ENCODE peak calls at places on chromosomes 2 and 18, in four cellular contexts. Z is tibial nerve, M is mammary epithelial cell, D is body of pancreas. Y is an unnamed sample.

GRCh38 chr18:3982541-3982940 is 472.6 kb downstream of the DLGAP1 start:
- DNase-seq in Z (no peak), M (peak), D (no peak), Y (no peak)

GRCh38 chr2:33011941-33012340 is 65.2 kb downstream of the LTBP1 start:
- DNase-seq in Z (no peak), M (no peak), D (no peak), Y (peak)

GRCh38 chr18:26496528-26496927 is 51.8 kb downstream of the KCTD1 start:
- DNase-seq in Z (no peak), M (no peak), D (no peak), Y (no peak)

GRCh38 chr2:178258916-178259315 is 64.6 kb downstream of the OSBPL6 start:
- DNase-seq in Z (no peak), M (peak), D (no peak), Y (peak)

GRCh38 chr2:79552653-79553052 is 39.8 kb downstream of the CTNNA2 start:
- DNase-seq in Z (no peak), M (no peak), D (no peak), Y (no peak)

GRCh38 chr2:51511002-51511401 is 479.1 kb upstream of the NRXN1 start:
- DNase-seq in Z (no peak), M (no peak), D (no peak), Y (no peak)

GRCh38 chr2:177172034-177172880 is 40.3 kb upstream of the HNRNPA3 start:
- DNase-seq in Z (no peak), M (peak), D (no peak), Y (peak)

GRCh38 chr18:41096504-41096903 is 858.5 kb upstream of the PIK3C3 start:
- DNase-seq in Z (no peak), M (peak), D (no peak), Y (peak)

GRCh38 chr18:32362484-32362883 is 108.2 kb downstream of the GAREM1 start:
- DNase-seq in Z (no peak), M (peak), D (no peak), Y (peak)

GRCh38 chr18:33916200-33916599 is 308.5 kb downstream of the NOL4 start:
- DNase-seq in Z (no peak), M (no peak), D (no peak), Y (no peak)
- TF ChIP-seq CTCF in Z (no peak), M (no peak), D (no peak), Y (no peak)

GRCh38 chr2:8395718-8396117 is 286.1 kb upstream of the ID2 start:
- DNase-seq in Z (no peak), M (no peak), D (no peak), Y (no peak)
- TF ChIP-seq CTCF in Z (no peak), M (no peak), D (no peak), Y (no peak)

DNA sequence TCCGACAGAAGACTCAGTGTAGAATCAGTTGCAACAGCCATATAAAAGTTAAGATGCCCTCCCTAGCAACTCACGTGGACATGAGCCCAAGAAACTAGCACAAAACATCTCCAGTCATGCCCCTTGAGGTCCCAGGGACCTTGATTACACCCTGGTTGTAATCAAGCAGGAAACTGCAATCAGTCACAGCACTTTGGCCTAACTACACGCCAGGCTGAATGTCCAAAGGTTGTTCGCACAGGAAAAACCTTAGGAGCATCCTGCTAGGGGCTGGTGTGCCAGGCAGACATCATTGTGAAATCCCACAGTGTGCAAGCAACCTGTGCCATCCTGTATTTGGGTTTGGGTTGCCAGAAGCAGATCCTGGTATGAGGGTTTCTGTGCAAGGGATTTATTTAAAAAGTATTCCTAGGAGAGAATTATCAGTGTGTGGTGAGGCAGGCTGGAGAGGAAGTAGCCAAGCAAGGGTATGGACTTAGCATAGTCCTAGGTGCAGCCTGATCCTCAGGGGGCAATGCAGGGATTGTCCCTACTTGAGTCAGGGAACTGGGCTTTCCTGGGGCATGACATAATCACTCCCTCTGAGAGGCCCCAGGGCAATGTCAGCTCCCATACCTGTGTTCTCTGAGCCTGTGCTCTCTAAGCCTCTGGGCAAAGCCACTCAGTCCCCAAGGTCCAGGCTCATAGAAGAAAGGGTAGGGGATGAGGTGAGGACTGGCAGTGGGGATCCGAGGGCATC is 17.8 kb upstream of the SULT1C2 start:
- DNase-seq in Z (no peak), M (no peak), D (no peak), Y (no peak)
- TF ChIP-seq CTCF in Z (no peak), M (no peak), D (no peak), Y (no peak)

GRCh38 chr2:20104900-20105545 is 53.6 kb upstream of the LAPTM4A start:
- DNase-seq in Z (no peak), M (no peak), D (no peak), Y (no peak)

GRCh38 chr2:20106746-20107145 is 55.3 kb upstream of the LAPTM4A start:
- DNase-seq in Z (no peak), M (peak), D (peak), Y (peak)

GRCh38 chr2:20100711-20101110 is 49.3 kb upstream of the LAPTM4A start:
- DNase-seq in Z (no peak), M (no peak), D (no peak), Y (no peak)

GRCh38 chr2:20099780-20100179 is 48.4 kb upstream of the LAPTM4A start:
- DNase-seq in Z (no peak), M (no peak), D (no peak), Y (no peak)

DNA sequence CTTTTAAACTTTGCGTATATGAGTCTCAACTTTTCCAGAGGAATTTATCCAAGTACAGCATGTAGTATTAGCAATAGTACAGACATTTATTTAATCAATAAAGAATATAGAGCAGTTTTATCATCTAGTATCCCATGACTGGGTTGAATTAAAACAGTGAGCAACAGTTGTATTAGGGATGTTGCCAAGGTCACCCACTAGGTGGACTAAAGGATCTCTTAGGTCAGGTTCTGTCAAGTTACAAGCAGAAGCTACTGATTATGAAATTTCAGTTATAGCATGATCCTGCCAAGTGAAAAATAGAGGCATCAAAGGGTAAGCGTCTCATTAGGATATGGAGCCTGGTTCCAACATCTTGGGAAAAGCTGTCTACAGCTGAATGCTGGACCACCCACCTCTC is 52.1 kb upstream of the LAPTM4A start:
- DNase-seq in Z (no peak), M (peak), D (no peak), Y (peak)
- TF ChIP-seq CTCF in Z (no peak), M (peak), D (peak), Y (peak)

DNA sequence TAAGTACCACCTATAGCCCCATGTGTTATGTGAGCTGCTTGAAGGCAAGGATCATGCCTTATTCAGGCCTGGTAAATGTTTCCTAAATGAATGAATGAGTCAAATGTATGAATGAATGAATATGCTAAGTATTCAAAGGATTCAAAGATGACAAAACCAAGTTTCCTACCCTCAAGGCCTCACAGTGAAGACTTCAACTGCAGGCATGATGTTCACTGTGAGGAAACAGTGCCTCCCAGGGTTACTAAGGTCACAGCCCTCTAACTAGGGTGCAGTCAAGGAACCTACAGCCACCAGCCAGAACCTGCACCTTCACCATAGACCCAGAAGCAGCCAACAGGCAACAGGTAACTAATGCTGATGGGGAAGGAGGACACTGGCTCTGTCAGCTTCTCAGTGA is 69.3 kb downstream of the SUMO1 start:
- DNase-seq in Z (no peak), M (no peak), D (no peak), Y (no peak)
- TF ChIP-seq CTCF in Z (no peak), M (no peak), D (no peak), Y (no peak)